ENCODE peak calls at places on chromosomes 16 and 17, in ten cellular contexts. B is A549, T is GM12891, Z is esophagus muscularis mucosa, N is uterus, O is GM12892, G is IMR-90, W is K562, C is body of pancreas, E is transverse colon. J is an unnamed sample.

GRCh38 chr16:5450435-5451104 is 353.0 kb upstream of the EEF2KMT start:
- DNase-seq in C (no peak), W (no peak), E (no peak), O (no peak), N (no peak), T (no peak), Z (no peak), G (no peak), B (no peak), J (no peak)

GRCh38 chr16:10708969-10709368 is 14.2 kb upstream of the TEKT5 start:
- DNase-seq in G (no peak), W (no peak), B (no peak), E (no peak), O (no peak), N (no peak), C (no peak), Z (no peak), T (no peak), J (no peak)

GRCh38 chr17:73138541-73139138 is 26.2 kb upstream of the SSTR2 start:
- DNase-seq in T (no peak), O (no peak), W (no peak), B (no peak), E (no peak), G (no peak), Z (no peak), C (peak), N (no peak), J (no peak)

GRCh38 chr16:16996830-16997229 is 473.9 kb downstream of the XYLT1 start:
- DNase-seq in G (no peak), O (no peak), W (no peak), E (no peak), Z (no peak), B (no peak), N (no peak), C (no peak), T (no peak), J (no peak)

GRCh38 chr16:24167129-24167528 is 89.0 kb upstream of the CACNG3 start:
- DNase-seq in Z (no peak), T (no peak), N (no peak), W (no peak), E (no peak), O (no peak), G (no peak), B (no peak), C (no peak), J (no peak)

GRCh38 chr17:16962804-16963203 is 9.1 kb downstream of the TNFRSF13B start:
- DNase-seq in W (no peak), O (no peak), E (no peak), C (no peak), G (no peak), T (no peak), Z (no peak), N (no peak), B (peak), J (peak)

GRCh38 chr17:8001976-8002645 is at the start of gene GUCY2D:
- DNase-seq in C (no peak), Z (no peak), B (no peak), T (no peak), E (peak), N (no peak), G (no peak), W (no peak), O (no peak), J (no peak)

GRCh38 chr16:74226361-74226979 is 70.1 kb upstream of the PSMD7 start:
- DNase-seq in N (no peak), G (peak), B (peak), W (no peak), C (no peak), O (no peak), E (no peak), Z (peak), T (no peak), J (no peak)

GRCh38 chr16:25155553-25156460 is 44.3 kb downstream of the LCMT1 start:
- DNase-seq in N (no peak), O (no peak), G (peak), E (no peak), T (no peak), B (no peak), C (no peak), W (no peak), Z (no peak), J (peak)

GRCh38 chr17:7886227-7887037 is 2.2 kb upstream of the CHD3 start:
- DNase-seq in O (no peak), T (no peak), C (peak), E (peak), G (peak), W (peak), B (peak), Z (no peak), N (peak), J (peak)

GRCh38 chr16:54265558-54266213 is 20.9 kb downstream of the IRX3 start:
- DNase-seq in O (no peak), N (no peak), Z (no peak), B (no peak), G (no peak), T (no peak), W (no peak), E (no peak), C (no peak), J (no peak)

GRCh38 chr16:59192551-59193199 is 458.6 kb upstream of the GOT2 start:
- DNase-seq in O (no peak), G (peak), C (no peak), N (no peak), B (peak), T (no peak), Z (no peak), E (no peak), W (peak), J (no peak)

GRCh38 chr16:88634141-88634993 is 4.0 kb upstream of the IL17C start:
- DNase-seq in E (peak), W (peak), B (no peak), C (no peak), Z (no peak), T (peak), O (peak), G (peak), N (no peak), J (no peak)

GRCh38 chr17:51371732-51372151 is 111.4 kb downstream of the UTP18 start:
- DNase-seq in T (peak), N (no peak), W (peak), G (peak), Z (no peak), O (no peak), C (peak), B (peak), E (no peak), J (peak)

GRCh38 chr16:27214084-27214961 is 11.0 kb downstream of the KDM8 start:
- DNase-seq in Z (no peak), N (no peak), W (no peak), C (peak), E (peak), B (no peak), T (no peak), O (no peak), G (no peak), J (no peak)
- TF ChIP-seq POLR2A in Z (no peak), N (no peak), W (no peak), C (peak), E (no peak), B (no peak), T (no peak), O (no peak), G (no peak), J (no peak)

DNA sequence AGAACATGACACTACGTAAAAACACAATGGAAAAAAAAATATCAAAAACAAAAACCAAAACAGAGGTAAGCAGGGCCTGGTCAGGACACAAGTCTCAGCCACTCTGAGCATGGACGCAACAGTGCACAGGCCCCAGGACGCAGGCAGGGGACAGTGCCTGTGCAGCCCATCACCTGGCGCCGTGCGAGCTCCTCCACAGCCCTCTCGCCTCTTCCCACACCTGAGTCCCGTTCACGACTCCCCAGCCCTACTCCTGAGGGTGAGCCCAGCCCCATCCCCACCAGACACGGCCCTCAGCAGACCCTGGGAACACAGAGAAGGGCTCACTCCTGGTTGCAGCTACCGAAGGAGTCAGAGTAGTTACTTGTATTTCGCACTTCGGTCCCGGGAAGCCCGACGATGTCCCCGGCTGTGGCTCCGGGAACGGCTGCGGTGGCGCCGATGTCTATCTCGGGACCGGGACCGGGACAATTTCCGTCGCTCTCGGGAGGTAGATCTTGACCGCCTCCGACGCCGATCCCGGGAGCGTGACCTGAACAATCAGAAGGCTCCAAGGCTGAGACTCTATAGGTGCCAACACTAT is 9.4 kb downstream of the HBQ1 start:
- DNase-seq in O (no peak), N (no peak), Z (no peak), W (no peak), C (no peak), E (no peak), T (no peak), G (no peak), B (no peak), J (no peak)
- TF ChIP-seq POLR2A in O (no peak), N (no peak), Z (no peak), W (no peak), C (no peak), E (no peak), T (peak), G (no peak), B (no peak), J (no peak)

GRCh38 chr17:49496866-49497146 is 1.7 kb downstream of the NGFR start:
- DNase-seq in N (no peak), B (no peak), C (no peak), W (no peak), E (no peak), O (no peak), T (no peak), G (no peak), Z (no peak), J (no peak)

GRCh38 chr17:49495842-49496182 is 719 bp downstream of the NGFR start:
- DNase-seq in T (no peak), N (no peak), E (no peak), O (no peak), Z (no peak), G (no peak), C (no peak), B (no peak), W (no peak), J (no peak)

GRCh38 chr17:49496183-49496865 is 1.2 kb downstream of the NGFR start:
- DNase-seq in W (peak), B (peak), G (peak), E (peak), C (peak), N (peak), Z (no peak), T (peak), O (peak), J (no peak)

GRCh38 chr17:49494399-49494798 is 694 bp upstream of the NGFR start:
- DNase-seq in Z (no peak), G (no peak), W (no peak), N (no peak), O (no peak), C (no peak), E (no peak), B (no peak), T (no peak), J (no peak)

DNA sequence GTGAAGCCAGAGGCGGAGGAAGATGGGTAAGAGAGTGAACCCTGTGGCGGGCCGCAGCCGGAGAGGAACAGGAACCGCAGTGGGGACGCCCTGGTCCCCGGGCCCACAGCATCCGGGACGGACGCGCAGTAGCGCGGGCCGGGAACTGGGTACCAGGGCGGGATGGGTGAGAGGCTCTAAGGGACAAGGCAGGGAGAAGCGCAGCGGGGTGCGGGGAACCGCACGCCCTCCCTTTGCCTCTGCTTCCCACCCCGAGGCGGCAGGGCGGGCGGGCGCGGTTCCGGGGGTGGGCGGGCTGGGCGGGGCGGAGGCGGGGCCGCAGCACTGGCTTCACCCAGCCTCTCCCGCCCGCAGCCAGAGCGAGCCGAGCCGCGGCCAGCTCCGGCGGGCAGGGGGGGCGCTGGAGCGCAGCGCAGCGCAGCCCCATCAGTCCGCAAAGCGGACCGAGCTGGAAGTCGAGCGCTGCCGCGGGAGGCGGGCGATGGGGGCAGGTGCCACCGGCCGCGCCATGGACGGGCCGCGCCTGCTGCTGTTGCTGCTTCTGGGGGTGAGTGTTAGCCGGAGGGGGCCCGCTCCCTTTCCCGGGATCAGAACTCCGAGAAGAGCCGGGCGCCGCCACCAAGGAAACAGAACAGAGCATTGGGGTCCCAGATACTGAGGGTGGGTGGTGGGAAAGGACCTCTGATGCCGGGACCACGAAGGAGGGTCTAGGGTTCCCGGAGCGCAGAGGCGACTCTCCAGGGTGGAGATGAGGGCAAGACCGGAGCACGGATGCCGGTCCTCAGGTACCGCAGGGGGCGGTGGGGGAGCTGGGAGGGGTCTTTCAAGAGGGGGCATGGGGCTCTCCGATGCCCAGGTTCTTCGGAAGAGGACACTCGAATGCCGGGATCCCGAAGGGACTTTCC is at the start of gene NGFR:
- DNase-seq in E (peak), O (peak), C (no peak), W (peak), G (peak), N (no peak), T (peak), B (no peak), Z (no peak), J (no peak)
- TF ChIP-seq POLR2A in E (no peak), O (no peak), C (peak), W (no peak), G (no peak), N (peak), T (no peak), B (peak), Z (no peak), J (peak)

DNA sequence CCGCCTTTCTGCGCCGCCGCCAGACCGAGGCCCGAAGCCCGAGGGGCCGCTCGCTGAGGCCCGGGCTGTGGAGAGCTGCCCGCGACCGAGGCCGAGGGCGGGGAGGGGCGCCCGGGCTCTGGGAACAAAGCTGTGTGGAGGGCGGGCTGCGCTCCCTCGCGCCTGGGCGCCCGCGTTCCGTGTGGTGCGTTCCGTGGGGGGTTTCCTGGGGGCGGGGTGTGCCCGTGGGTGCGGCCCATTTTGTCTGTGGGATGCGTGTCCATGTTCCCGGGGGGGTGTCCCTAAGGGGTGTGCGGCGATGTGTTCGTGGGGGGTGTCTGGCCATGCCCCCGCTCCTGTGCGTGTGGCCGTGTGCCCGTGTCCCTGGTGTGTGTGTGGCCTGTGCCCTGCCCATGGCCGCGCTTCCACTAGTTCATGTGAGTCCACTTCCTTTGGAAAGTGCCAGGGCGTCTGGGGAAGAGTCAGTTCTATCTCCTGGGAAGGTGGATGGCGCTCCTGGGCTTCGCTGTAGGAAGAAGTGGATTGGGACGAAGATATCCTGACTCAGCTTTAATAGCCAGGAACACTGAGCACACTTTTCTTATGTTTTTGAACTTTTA is 520 bp downstream of the JPT2 start:
- DNase-seq in E (peak), T (no peak), Z (no peak), O (no peak), G (peak), C (peak), B (peak), W (no peak), N (peak), J (no peak)
- TF ChIP-seq POLR2A in E (peak), T (peak), Z (no peak), O (no peak), G (no peak), C (no peak), B (no peak), W (no peak), N (no peak), J (no peak)

GRCh38 chr17:19867094-19867653 is 562 bp downstream of the ULK2 start:
- DNase-seq in N (peak), C (peak), Z (no peak), O (peak), T (peak), E (peak), W (no peak), B (peak), G (peak), J (peak)

DNA sequence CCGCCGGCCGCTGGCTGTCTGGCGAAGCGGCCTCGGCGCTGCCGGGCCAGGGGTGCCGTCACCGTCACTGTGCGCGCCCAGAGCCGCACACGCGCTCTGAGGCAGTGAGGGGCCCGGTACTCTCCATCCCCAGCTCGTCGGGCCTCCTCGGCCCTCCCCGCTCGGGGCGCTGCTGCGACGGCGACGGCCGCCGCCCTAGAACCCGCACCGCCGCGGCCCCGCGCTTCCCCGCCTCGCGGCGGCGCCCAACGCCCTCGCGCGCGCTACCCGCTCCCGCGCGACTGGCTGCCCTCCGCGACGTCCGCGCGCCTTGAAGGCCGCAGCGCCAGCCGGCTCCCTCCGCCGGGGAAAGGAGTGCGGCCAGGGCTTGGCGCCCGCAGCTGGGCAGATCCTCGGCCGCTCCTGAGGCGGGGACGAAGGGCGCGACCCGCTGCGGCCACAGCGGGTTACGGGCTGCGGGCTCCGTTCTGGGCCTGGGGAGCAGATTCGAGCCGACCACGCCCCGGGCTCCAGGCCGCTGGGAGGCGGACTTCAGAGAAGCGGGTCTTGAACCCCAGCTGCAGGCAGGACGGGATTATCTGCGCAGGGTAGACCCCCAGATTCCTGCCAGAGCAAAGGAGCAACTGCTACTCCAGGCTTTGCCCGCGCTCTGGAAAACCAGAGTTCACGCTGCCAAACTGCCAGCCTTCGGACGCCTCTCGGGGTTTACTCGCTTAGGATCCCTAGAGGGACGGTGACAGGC is at the start of gene ULK2:
- DNase-seq in G (peak), B (peak), E (peak), O (peak), W (no peak), N (peak), Z (no peak), C (peak), T (peak), J (peak)
- TF ChIP-seq POLR2A in G (peak), B (peak), E (no peak), O (peak), W (no peak), N (peak), Z (no peak), C (peak), T (no peak), J (peak)

DNA sequence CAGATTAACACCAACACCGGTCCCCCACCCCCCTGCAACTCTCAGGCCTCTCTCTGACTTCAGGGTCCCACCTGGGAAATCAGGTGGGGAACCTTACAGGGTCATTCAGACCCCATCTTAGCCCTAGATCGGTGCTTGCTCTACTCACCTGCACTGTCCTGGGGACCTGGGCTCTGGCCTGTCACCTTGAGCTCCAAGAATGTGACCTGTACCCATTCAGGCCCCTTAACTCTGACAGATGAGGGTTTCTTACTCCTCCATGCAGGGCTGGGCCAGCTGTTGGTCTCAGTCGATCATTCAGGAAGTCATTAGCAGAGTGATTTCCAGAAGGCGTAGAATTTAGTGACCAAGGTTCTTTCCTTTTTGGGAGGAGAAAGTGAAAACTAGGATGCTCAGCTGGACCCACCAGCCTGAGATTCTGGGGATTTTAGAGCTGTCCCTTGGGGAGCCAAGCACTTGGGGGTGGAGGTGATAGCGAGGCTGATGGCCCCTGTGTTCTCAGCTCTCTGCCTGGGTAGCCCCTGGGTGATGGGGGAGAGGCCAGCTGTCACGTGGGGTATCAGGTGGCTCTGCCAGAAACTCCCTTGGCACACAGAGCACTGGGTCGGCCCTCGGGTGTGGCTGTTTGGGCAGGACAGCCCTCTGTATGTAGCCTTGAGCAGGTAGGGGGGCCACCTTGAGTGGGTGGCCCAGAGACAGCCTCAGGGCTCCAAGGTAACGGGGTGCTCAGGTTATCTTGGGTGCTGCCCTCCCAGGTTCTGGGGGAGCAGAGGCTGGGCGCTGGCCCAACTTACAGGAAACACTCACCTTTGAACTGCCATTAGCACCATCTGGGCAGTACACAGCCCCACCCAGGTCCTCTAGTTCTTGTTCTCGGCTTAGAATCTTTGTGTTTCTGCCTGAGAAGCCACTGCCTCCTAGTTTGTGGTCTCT is 734 bp downstream of the MVP start:
- DNase-seq in T (peak), O (peak), G (no peak), C (peak), E (peak), B (peak), Z (no peak), N (peak), W (no peak), J (no peak)
- TF ChIP-seq POLR2A in T (peak), O (peak), G (no peak), C (peak), E (peak), B (peak), Z (no peak), N (peak), W (no peak), J (no peak)

GRCh38 chr17:81129711-81130367 is 35.5 kb upstream of the PVALEF start:
- DNase-seq in B (no peak), C (no peak), Z (no peak), N (no peak), E (no peak), O (no peak), T (no peak), W (no peak), G (no peak), J (no peak)

GRCh38 chr17:81132197-81132540 is 33.1 kb upstream of the PVALEF start:
- DNase-seq in C (peak), N (no peak), B (no peak), W (no peak), O (no peak), Z (no peak), G (no peak), E (no peak), T (no peak), J (no peak)

GRCh38 chr17:81130385-81131288 is 34.7 kb upstream of the PVALEF start:
- DNase-seq in T (no peak), B (no peak), W (no peak), C (no peak), Z (no peak), N (no peak), O (no peak), G (no peak), E (no peak), J (no peak)

GRCh38 chr17:81132770-81133723 is 32.3 kb upstream of the PVALEF start:
- DNase-seq in B (no peak), C (no peak), O (no peak), T (no peak), N (no peak), E (no peak), G (no peak), Z (no peak), W (peak), J (no peak)

GRCh38 chr17:81131486-81132196 is 33.7 kb upstream of the PVALEF start:
- DNase-seq in W (no peak), T (no peak), N (no peak), G (no peak), Z (no peak), C (no peak), E (peak), O (no peak), B (no peak), J (no peak)
- TF ChIP-seq POLR2A in W (no peak), T (no peak), N (no peak), G (no peak), Z (no peak), C (no peak), E (peak), O (no peak), B (no peak), J (no peak)

J was measured in H54.